ENCODE peak calls at places on chromosomes 2 and 18, in eight cellular contexts. One of them, this sample, is unnamed.

GRCh38 chr2:63888490-63889402 is 47.0 kb downstream of the UGP2 start:
- DNase-seq in stimulated activated CD8-positive, alpha-beta memory T cell treated with anti-CD3 and anti-CD28 coated beads, Interleukin-7, amount 100 ng/mL, for 1 hour: no peak
- DNase-seq in D341Med: peak
- DNase-seq in cardiac muscle cell: peak
- DNase-seq in type B pancreatic cell: no peak
- DNase-seq in stimulated activated CD4-positive, alpha-beta T cell treated with anti-CD3 and anti-CD28 coated beads, TNF-alpha, amount 100 ng/mL, for 4 hours: peak
- DNase-seq in Daoy: peak
- DNase-seq in substantia nigra: peak
- DNase-seq in this sample: peak

GRCh38 chr18:10213526-10213925 is 240.9 kb upstream of the APCDD1 start:
- DNase-seq in substantia nigra: peak
- DNase-seq in stimulated activated CD4-positive, alpha-beta T cell treated with anti-CD3 and anti-CD28 coated beads, TNF-alpha, amount 100 ng/mL, for 4 hours: no peak
- DNase-seq in Daoy: no peak
- DNase-seq in type B pancreatic cell: no peak
- DNase-seq in stimulated activated CD8-positive, alpha-beta memory T cell treated with anti-CD3 and anti-CD28 coated beads, Interleukin-7, amount 100 ng/mL, for 1 hour: no peak
- DNase-seq in cardiac muscle cell: peak
- DNase-seq in D341Med: no peak
- DNase-seq in this sample: no peak

GRCh38 chr2:188726561-188727247 is 247.5 kb upstream of the COL3A1 start:
- DNase-seq in stimulated activated CD8-positive, alpha-beta memory T cell treated with anti-CD3 and anti-CD28 coated beads, Interleukin-7, amount 100 ng/mL, for 1 hour: no peak
- DNase-seq in substantia nigra: no peak
- DNase-seq in stimulated activated CD4-positive, alpha-beta T cell treated with anti-CD3 and anti-CD28 coated beads, TNF-alpha, amount 100 ng/mL, for 4 hours: no peak
- DNase-seq in Daoy: no peak
- DNase-seq in type B pancreatic cell: no peak
- DNase-seq in D341Med: no peak
- DNase-seq in cardiac muscle cell: no peak
- DNase-seq in this sample: no peak

GRCh38 chr2:196365132-196365531 is 193.8 kb upstream of the STK17B start:
- DNase-seq in substantia nigra: no peak
- DNase-seq in stimulated activated CD8-positive, alpha-beta memory T cell treated with anti-CD3 and anti-CD28 coated beads, Interleukin-7, amount 100 ng/mL, for 1 hour: no peak
- DNase-seq in cardiac muscle cell: no peak
- DNase-seq in type B pancreatic cell: no peak
- DNase-seq in Daoy: no peak
- DNase-seq in stimulated activated CD4-positive, alpha-beta T cell treated with anti-CD3 and anti-CD28 coated beads, TNF-alpha, amount 100 ng/mL, for 4 hours: no peak
- DNase-seq in D341Med: no peak
- DNase-seq in this sample: no peak

GRCh38 chr18:65435529-65435928 is 315.3 kb upstream of the CDH7 start:
- DNase-seq in type B pancreatic cell: no peak
- DNase-seq in stimulated activated CD8-positive, alpha-beta memory T cell treated with anti-CD3 and anti-CD28 coated beads, Interleukin-7, amount 100 ng/mL, for 1 hour: no peak
- DNase-seq in cardiac muscle cell: no peak
- DNase-seq in D341Med: no peak
- DNase-seq in substantia nigra: no peak
- DNase-seq in Daoy: no peak
- DNase-seq in stimulated activated CD4-positive, alpha-beta T cell treated with anti-CD3 and anti-CD28 coated beads, TNF-alpha, amount 100 ng/mL, for 4 hours: no peak
- DNase-seq in this sample: peak

GRCh38 chr18:9876867-9877654 is 8.7 kb upstream of the TXNDC2 start:
- DNase-seq in substantia nigra: no peak
- DNase-seq in cardiac muscle cell: peak
- DNase-seq in stimulated activated CD4-positive, alpha-beta T cell treated with anti-CD3 and anti-CD28 coated beads, TNF-alpha, amount 100 ng/mL, for 4 hours: no peak
- DNase-seq in Daoy: peak
- DNase-seq in D341Med: peak
- DNase-seq in type B pancreatic cell: no peak
- DNase-seq in stimulated activated CD8-positive, alpha-beta memory T cell treated with anti-CD3 and anti-CD28 coated beads, Interleukin-7, amount 100 ng/mL, for 1 hour: no peak
- DNase-seq in this sample: peak

GRCh38 chr18:476368-476767 is 24.1 kb downstream of the COLEC12 start:
- DNase-seq in D341Med: no peak
- DNase-seq in stimulated activated CD4-positive, alpha-beta T cell treated with anti-CD3 and anti-CD28 coated beads, TNF-alpha, amount 100 ng/mL, for 4 hours: no peak
- DNase-seq in cardiac muscle cell: no peak
- DNase-seq in type B pancreatic cell: no peak
- DNase-seq in Daoy: no peak
- DNase-seq in substantia nigra: no peak
- DNase-seq in stimulated activated CD8-positive, alpha-beta memory T cell treated with anti-CD3 and anti-CD28 coated beads, Interleukin-7, amount 100 ng/mL, for 1 hour: no peak
- DNase-seq in this sample: no peak

GRCh38 chr2:52445720-52446119 is 1321.9 kb upstream of the CHAC2 start:
- DNase-seq in cardiac muscle cell: peak
- DNase-seq in D341Med: no peak
- DNase-seq in Daoy: no peak
- DNase-seq in substantia nigra: no peak
- DNase-seq in type B pancreatic cell: no peak
- DNase-seq in stimulated activated CD4-positive, alpha-beta T cell treated with anti-CD3 and anti-CD28 coated beads, TNF-alpha, amount 100 ng/mL, for 4 hours: no peak
- DNase-seq in stimulated activated CD8-positive, alpha-beta memory T cell treated with anti-CD3 and anti-CD28 coated beads, Interleukin-7, amount 100 ng/mL, for 1 hour: no peak
- DNase-seq in this sample: no peak

GRCh38 chr2:238914648-238915015 is 66.7 kb downstream of the TWIST2 start:
- DNase-seq in stimulated activated CD8-positive, alpha-beta memory T cell treated with anti-CD3 and anti-CD28 coated beads, Interleukin-7, amount 100 ng/mL, for 1 hour: no peak
- DNase-seq in stimulated activated CD4-positive, alpha-beta T cell treated with anti-CD3 and anti-CD28 coated beads, TNF-alpha, amount 100 ng/mL, for 4 hours: no peak
- DNase-seq in D341Med: no peak
- DNase-seq in cardiac muscle cell: no peak
- DNase-seq in type B pancreatic cell: peak
- DNase-seq in Daoy: peak
- DNase-seq in substantia nigra: no peak
- DNase-seq in this sample: no peak

GRCh38 chr2:62736899-62737559 is 31.5 kb downstream of the EHBP1 start:
- DNase-seq in Daoy: no peak
- DNase-seq in type B pancreatic cell: no peak
- DNase-seq in stimulated activated CD8-positive, alpha-beta memory T cell treated with anti-CD3 and anti-CD28 coated beads, Interleukin-7, amount 100 ng/mL, for 1 hour: no peak
- DNase-seq in D341Med: no peak
- DNase-seq in cardiac muscle cell: no peak
- DNase-seq in substantia nigra: no peak
- DNase-seq in stimulated activated CD4-positive, alpha-beta T cell treated with anti-CD3 and anti-CD28 coated beads, TNF-alpha, amount 100 ng/mL, for 4 hours: no peak
- DNase-seq in this sample: no peak

GRCh38 chr2:1744446-1745170 is at the start of gene PXDN:
- DNase-seq in substantia nigra: no peak
- DNase-seq in type B pancreatic cell: peak
- DNase-seq in D341Med: peak
- DNase-seq in stimulated activated CD8-positive, alpha-beta memory T cell treated with anti-CD3 and anti-CD28 coated beads, Interleukin-7, amount 100 ng/mL, for 1 hour: no peak
- DNase-seq in cardiac muscle cell: no peak
- DNase-seq in stimulated activated CD4-positive, alpha-beta T cell treated with anti-CD3 and anti-CD28 coated beads, TNF-alpha, amount 100 ng/mL, for 4 hours: no peak
- DNase-seq in Daoy: peak
- DNase-seq in this sample: peak

GRCh38 chr2:182077451-182078142 is 91.9 kb downstream of the PPP1R1C start:
- DNase-seq in D341Med: peak
- DNase-seq in substantia nigra: peak
- DNase-seq in stimulated activated CD4-positive, alpha-beta T cell treated with anti-CD3 and anti-CD28 coated beads, TNF-alpha, amount 100 ng/mL, for 4 hours: no peak
- DNase-seq in stimulated activated CD8-positive, alpha-beta memory T cell treated with anti-CD3 and anti-CD28 coated beads, Interleukin-7, amount 100 ng/mL, for 1 hour: no peak
- DNase-seq in type B pancreatic cell: no peak
- DNase-seq in cardiac muscle cell: peak
- DNase-seq in Daoy: peak
- DNase-seq in this sample: peak

GRCh38 chr2:95058989-95059601 is 33.6 kb downstream of the MAL start:
- DNase-seq in D341Med: no peak
- DNase-seq in substantia nigra: peak
- DNase-seq in type B pancreatic cell: no peak
- DNase-seq in stimulated activated CD8-positive, alpha-beta memory T cell treated with anti-CD3 and anti-CD28 coated beads, Interleukin-7, amount 100 ng/mL, for 1 hour: no peak
- DNase-seq in Daoy: no peak
- DNase-seq in cardiac muscle cell: no peak
- DNase-seq in stimulated activated CD4-positive, alpha-beta T cell treated with anti-CD3 and anti-CD28 coated beads, TNF-alpha, amount 100 ng/mL, for 4 hours: no peak
- DNase-seq in this sample: no peak

GRCh38 chr2:85593023-85593422 is 2.5 kb upstream of the RNF181 start:
- DNase-seq in type B pancreatic cell: no peak
- DNase-seq in Daoy: no peak
- DNase-seq in substantia nigra: no peak
- DNase-seq in stimulated activated CD4-positive, alpha-beta T cell treated with anti-CD3 and anti-CD28 coated beads, TNF-alpha, amount 100 ng/mL, for 4 hours: no peak
- DNase-seq in D341Med: no peak
- DNase-seq in cardiac muscle cell: no peak
- DNase-seq in stimulated activated CD8-positive, alpha-beta memory T cell treated with anti-CD3 and anti-CD28 coated beads, Interleukin-7, amount 100 ng/mL, for 1 hour: no peak
- DNase-seq in this sample: no peak

GRCh38 chr2:26805241-26805676 is 19.4 kb downstream of the CENPA start:
- DNase-seq in stimulated activated CD4-positive, alpha-beta T cell treated with anti-CD3 and anti-CD28 coated beads, TNF-alpha, amount 100 ng/mL, for 4 hours: no peak
- DNase-seq in D341Med: no peak
- DNase-seq in stimulated activated CD8-positive, alpha-beta memory T cell treated with anti-CD3 and anti-CD28 coated beads, Interleukin-7, amount 100 ng/mL, for 1 hour: no peak
- DNase-seq in substantia nigra: no peak
- DNase-seq in Daoy: peak
- DNase-seq in type B pancreatic cell: no peak
- DNase-seq in cardiac muscle cell: no peak
- DNase-seq in this sample: no peak

GRCh38 chr2:46389417-46389916 is 89.9 kb upstream of the TMEM247 start:
- DNase-seq in cardiac muscle cell: no peak
- DNase-seq in stimulated activated CD4-positive, alpha-beta T cell treated with anti-CD3 and anti-CD28 coated beads, TNF-alpha, amount 100 ng/mL, for 4 hours: no peak
- DNase-seq in Daoy: no peak
- DNase-seq in substantia nigra: no peak
- DNase-seq in D341Med: no peak
- DNase-seq in type B pancreatic cell: peak
- DNase-seq in stimulated activated CD8-positive, alpha-beta memory T cell treated with anti-CD3 and anti-CD28 coated beads, Interleukin-7, amount 100 ng/mL, for 1 hour: no peak
- DNase-seq in this sample: no peak

GRCh38 chr2:224085811-224086210 is 46.7 kb upstream of the SERPINE2 start:
- DNase-seq in stimulated activated CD4-positive, alpha-beta T cell treated with anti-CD3 and anti-CD28 coated beads, TNF-alpha, amount 100 ng/mL, for 4 hours: no peak
- DNase-seq in cardiac muscle cell: no peak
- DNase-seq in stimulated activated CD8-positive, alpha-beta memory T cell treated with anti-CD3 and anti-CD28 coated beads, Interleukin-7, amount 100 ng/mL, for 1 hour: no peak
- DNase-seq in type B pancreatic cell: no peak
- DNase-seq in substantia nigra: no peak
- DNase-seq in Daoy: no peak
- DNase-seq in D341Med: no peak
- DNase-seq in this sample: no peak